ENCODE peak calls at places on chromosomes 4 and X, in nine cellular contexts. Z is BE2C, N is tibial nerve, K is GM06990, Q is left ventricle myocardium inferior, A is dorsolateral prefrontal cortex, I is neural progenitor cell, J is colonic mucosa, B is AG04450. E is an unnamed sample. For H3K27me3, the result is how much of the 10 kb centered on the place peaks cover.

GRCh38 chr4:100519205-100519604 is 1.4 kb upstream of the EMCN start:
- DNase-seq in I (no peak), K (no peak), B (no peak), Q (no peak), A (no peak), J (no peak), Z (no peak), N (no peak), E (no peak)

GRCh38 chr4:98448923-98449322 is 187.7 kb downstream of the RAP1GDS1 start:
- DNase-seq in B (no peak), Z (no peak), Q (no peak), I (no peak), A (no peak), N (no peak), K (peak), J (no peak), E (no peak)

GRCh38 chr4:145979160-145979559 is 40.5 kb upstream of the ZNF827 start:
- DNase-seq in I (no peak), Q (no peak), Z (no peak), B (no peak), K (no peak), N (no peak), A (no peak), J (no peak), E (no peak)

GRCh38 chrX:42714981-42715688 is 62.8 kb downstream of the PPP1R2C start:
- DNase-seq in N (no peak), B (no peak), Z (peak), I (peak), Q (peak), K (no peak), J (peak), A (peak), E (no peak)

GRCh38 chr4:26028793-26029511 is 114.9 kb downstream of the SMIM20 start:
- DNase-seq in K (peak), J (peak), Z (peak), I (peak), N (peak), A (peak), Q (peak), B (peak), E (peak)

GRCh38 chr4:145909331-145909730 is 29.3 kb downstream of the ZNF827 start:
- DNase-seq in K (no peak), N (no peak), J (peak), Q (peak), B (no peak), A (no peak), Z (peak), I (peak), E (peak)

GRCh38 chrX:11100281-11101035 is 10.7 kb upstream of the HCCS start:
- DNase-seq in Q (no peak), I (peak), N (no peak), Z (peak), B (peak), K (no peak), J (peak), A (no peak), E (peak)

GRCh38 chr4:335515-335914 is 2.1 kb upstream of the ZNF141 start:
- DNase-seq in Q (no peak), I (no peak), Z (no peak), A (no peak), B (no peak), J (no peak), K (no peak), N (no peak), E (peak)

GRCh38 chr4:153188966-153189801 is 15.1 kb upstream of the TRIM2 start:
- DNase-seq in N (no peak), A (no peak), B (no peak), J (no peak), Z (no peak), K (no peak), Q (no peak), I (no peak), E (no peak)

GRCh38 chr4:14888790-14889189 is 113.5 kb upstream of the CPEB2 start:
- DNase-seq in J (no peak), K (no peak), Z (no peak), I (no peak), A (no peak), Q (no peak), B (no peak), N (no peak), E (no peak)

GRCh38 chr4:136864580-136865185 is 667.6 kb downstream of the PCDH18 start:
- DNase-seq in B (peak), A (no peak), J (peak), K (no peak), Q (no peak), N (no peak), I (peak), Z (peak), E (peak)

GRCh38 chr4:24547979-24548378 is 36.4 kb downstream of the DHX15 start:
- DNase-seq in J (no peak), Z (no peak), N (no peak), B (no peak), K (no peak), Q (no peak), A (no peak), I (no peak), E (no peak)

GRCh38 chr4:108881190-108881589 is 118.3 kb upstream of the ETNPPL start:
- DNase-seq in K (no peak), B (peak), Z (no peak), N (no peak), Q (no peak), J (no peak), A (no peak), I (peak), E (no peak)

GRCh38 chr4:162952232-162952631 is 214.5 kb downstream of the NAF1 start:
- DNase-seq in K (no peak), J (no peak), B (no peak), N (no peak), A (no peak), Z (no peak), I (no peak), Q (no peak), E (no peak)

GRCh38 chr4:152680988-152681731 is 1.4 kb upstream of the TMEM154 start:
- DNase-seq in Q (no peak), Z (no peak), A (no peak), B (no peak), K (no peak), N (no peak), J (no peak), I (no peak), E (no peak)

GRCh38 chrX:109710181-109710580 is 22.9 kb downstream of the ACSL4 start:
- DNase-seq in A (no peak), K (no peak), J (no peak), Z (no peak), B (no peak), Q (no peak), N (no peak), I (no peak), E (no peak)

GRCh38 chrX:44651347-44651746 is 108.7 kb upstream of the FUNDC1 start:
- DNase-seq in K (no peak), Z (peak), N (no peak), Q (no peak), A (peak), I (peak), B (no peak), J (no peak), E (no peak)

GRCh38 chr4:7156273-7157139 is 35.8 kb upstream of the SORCS2 start:
- DNase-seq in K (no peak), Q (peak), I (peak), N (peak), J (peak), B (no peak), A (peak), Z (peak), E (peak)

GRCh38 chrX:42732506-42732905 is 45.5 kb downstream of the PPP1R2C start:
- DNase-seq in K (no peak), Q (peak), A (no peak), N (no peak), J (no peak), B (no peak), I (no peak), Z (no peak), E (no peak)

GRCh38 chr4:46389301-46389761 is 597 bp downstream of the GABRA2 start:
- DNase-seq in Q (no peak), I (peak), N (no peak), A (peak), Z (no peak), J (peak), B (no peak), K (no peak), E (no peak)

GRCh38 chr4:100430441-100430840 is 87.4 kb downstream of the EMCN start:
- DNase-seq in K (no peak), Q (no peak), Z (no peak), J (no peak), I (no peak), B (no peak), N (no peak), A (no peak), E (no peak)

GRCh38 chrX:150683536-150684146 is 9.6 kb upstream of the MTMR1 start:
- DNase-seq in A (no peak), K (no peak), N (no peak), Z (no peak), I (peak), B (no peak), Q (no peak), J (no peak), E (no peak)

GRCh38 chr4:103272174-103272573 is 74.0 kb upstream of the CENPE start:
- DNase-seq in J (no peak), Z (no peak), A (no peak), B (no peak), K (no peak), I (no peak), N (no peak), Q (no peak), E (no peak)

GRCh38 chrX:129875669-129876068 is 30.3 kb upstream of the UTP14A start:
- DNase-seq in K (no peak), J (no peak), B (peak), Z (no peak), Q (no peak), N (no peak), A (no peak), I (no peak), E (no peak)

GRCh38 chr4:25154594-25155265 is 5.5 kb downstream of the SEPSECS start:
- DNase-seq in K (no peak), Q (no peak), J (peak), B (no peak), A (no peak), N (no peak), Z (no peak), I (no peak), E (no peak)

GRCh38 chr4:40662962-40663604 is 33.4 kb upstream of the RBM47 start:
- DNase-seq in N (no peak), B (peak), J (no peak), Z (no peak), K (no peak), Q (no peak), I (no peak), A (no peak), E (no peak)

GRCh38 chr4:70700712-70701111 is 12.4 kb downstream of the UTP3 start:
- DNase-seq in Z (no peak), B (no peak), J (no peak), K (no peak), N (no peak), Q (no peak), I (no peak), A (no peak), E (no peak)

GRCh38 chr4:159946983-159947645 is 844.2 kb downstream of the RAPGEF2 start:
- DNase-seq in N (no peak), A (no peak), Q (no peak), K (no peak), J (no peak), I (peak), Z (no peak), B (no peak), E (no peak)

GRCh38 chr4:15920723-15921591 is 17.6 kb downstream of the FGFBP1 start:
- DNase-seq in J (peak), N (peak), Z (peak), A (peak), Q (no peak), B (peak), K (no peak), I (no peak), E (peak)

GRCh38 chr4:156098846-156099245 is 145.2 kb upstream of the CTSO start:
- DNase-seq in N (no peak), A (no peak), K (no peak), Z (no peak), Q (no peak), I (no peak), B (no peak), J (no peak), E (no peak)

GRCh38 chr4:164700471-164700870 is 53.5 kb upstream of the SMIM31 start:
- DNase-seq in K (peak), A (no peak), B (no peak), I (peak), J (peak), N (no peak), Z (peak), Q (no peak), E (no peak)

GRCh38 chrX:29518100-29518499 is 697.3 kb upstream of the MAGEB2 start:
- DNase-seq in I (no peak), Z (no peak), A (no peak), J (no peak), B (no peak), N (no peak), K (no peak), Q (no peak), E (no peak)

GRCh38 chr4:74466242-74466641 is 21.3 kb downstream of the AREG start:
- DNase-seq in I (no peak), K (no peak), Z (no peak), B (no peak), N (no peak), Q (no peak), J (no peak), A (no peak), E (no peak)

GRCh38 chr4:74460833-74461232 is 15.9 kb downstream of the AREG start:
- DNase-seq in J (no peak), B (no peak), A (no peak), K (no peak), N (no peak), Z (no peak), Q (no peak), I (no peak), E (no peak)

GRCh38 chr4:74463123-74463522 is 18.2 kb downstream of the AREG start:
- DNase-seq in Q (no peak), J (no peak), B (no peak), N (no peak), A (no peak), I (no peak), Z (no peak), K (no peak), E (no peak)

DNA sequence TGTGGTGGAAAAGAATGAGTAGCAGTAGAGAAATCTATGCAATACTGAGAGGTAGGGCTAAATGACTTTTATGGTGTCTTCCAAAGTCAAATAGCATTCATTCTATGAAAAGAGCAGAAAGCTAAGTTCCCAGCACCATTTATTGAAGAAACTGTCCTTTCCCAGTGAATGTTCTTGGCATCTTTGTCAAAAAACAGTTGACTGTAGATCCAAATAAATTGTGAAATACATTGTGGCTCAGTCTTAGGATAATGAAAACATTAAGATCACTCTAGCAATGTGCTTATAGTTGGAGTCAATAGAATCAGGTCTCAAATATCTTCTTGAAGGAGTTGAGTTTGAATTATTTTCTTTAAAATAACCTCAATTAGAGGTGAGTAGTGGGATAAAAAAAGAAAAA is 19.4 kb downstream of the AREG start:
- DNase-seq in I (no peak), B (no peak), J (no peak), N (no peak), Z (no peak), K (no peak), Q (no peak), A (no peak), E (no peak)
- TF ChIP-seq CTCF in I (no peak), B (no peak), J (no peak), N (no peak), Z (no peak), K (no peak), Q (no peak), A (no peak), E (no peak)

GRCh38 chrX:112120737-112121136 is 38.2 kb upstream of the TRPC5 start:
- DNase-seq in Q (no peak), I (no peak), B (no peak), Z (no peak), J (no peak), K (no peak), N (no peak), A (no peak), E (no peak)
- H3K27me3 ChIP-seq in Q (under half), I (under half), B (under half), Z (under half), J (under half), K (under half), N (under half), A (under half), E (under half)

GRCh38 chr4:140774510-140774909 is 18.3 kb upstream of the TBC1D9 start:
- DNase-seq in N (no peak), Q (no peak), A (no peak), Z (no peak), B (no peak), K (no peak), I (no peak), J (no peak), E (no peak)

GRCh38 chr4:140777894-140778293 is 21.7 kb upstream of the TBC1D9 start:
- DNase-seq in J (no peak), N (no peak), K (peak), A (no peak), I (no peak), Q (no peak), Z (no peak), B (no peak), E (no peak)

GRCh38 chr4:140776551-140776950 is 20.4 kb upstream of the TBC1D9 start:
- DNase-seq in A (no peak), K (no peak), I (no peak), J (no peak), Z (no peak), Q (no peak), N (no peak), B (no peak), E (no peak)

GRCh38 chr4:140774956-140775355 is 18.8 kb upstream of the TBC1D9 start:
- DNase-seq in B (no peak), Q (no peak), J (no peak), K (no peak), I (no peak), N (no peak), Z (no peak), A (no peak), E (no peak)

DNA sequence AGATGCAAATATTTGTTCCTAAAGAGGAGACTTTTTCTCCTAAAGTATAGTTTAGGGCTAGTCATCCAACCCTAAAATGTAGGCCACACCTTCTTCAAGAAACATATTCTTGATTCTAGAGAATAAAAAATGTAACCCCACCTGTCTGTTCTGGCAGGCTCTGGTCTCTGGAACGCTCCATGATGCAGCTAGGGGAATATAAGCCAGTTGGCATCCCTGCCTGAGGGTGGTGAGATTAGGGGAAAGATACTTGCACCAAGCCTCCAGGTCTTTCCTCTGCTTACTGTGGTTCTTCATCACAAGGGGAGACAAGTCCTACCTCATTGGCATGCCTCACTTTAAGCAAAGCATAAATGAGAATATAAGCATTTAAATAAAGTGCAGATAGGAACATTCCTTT is 21.2 kb upstream of the TBC1D9 start:
- DNase-seq in A (no peak), J (no peak), B (no peak), Z (no peak), K (no peak), Q (no peak), I (no peak), N (no peak), E (no peak)
- H3K4me3 ChIP-seq in A (no peak), J (no peak), B (no peak), Z (no peak), K (no peak), Q (no peak), I (no peak), N (no peak), E (no peak)

DNA sequence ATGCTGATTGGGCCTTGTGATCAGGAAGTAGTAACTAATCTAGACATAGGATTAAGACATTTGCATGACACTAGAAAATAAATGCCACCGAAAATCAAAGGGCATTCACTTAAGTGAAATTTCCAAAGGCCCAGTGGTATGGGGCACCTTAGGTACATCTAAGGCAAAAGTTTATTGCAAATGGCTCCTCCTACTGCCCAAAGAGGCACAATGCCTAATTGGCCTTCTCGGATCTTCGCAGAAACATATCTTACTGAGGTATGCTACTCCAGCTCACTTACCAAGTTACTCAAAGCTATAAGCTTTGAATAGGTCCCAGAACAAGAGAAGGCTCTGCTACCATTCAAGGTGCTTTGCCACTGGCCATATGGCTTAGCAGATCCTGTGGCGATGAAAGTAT is 174.8 kb upstream of the CXCL13 start:
- DNase-seq in I (peak), Z (no peak), B (no peak), Q (no peak), N (no peak), J (no peak), K (no peak), A (no peak), E (no peak)
- TF ChIP-seq CTCF in I (peak), Z (peak), B (no peak), Q (no peak), N (no peak), J (no peak), K (no peak), A (no peak), E (no peak)

DNA sequence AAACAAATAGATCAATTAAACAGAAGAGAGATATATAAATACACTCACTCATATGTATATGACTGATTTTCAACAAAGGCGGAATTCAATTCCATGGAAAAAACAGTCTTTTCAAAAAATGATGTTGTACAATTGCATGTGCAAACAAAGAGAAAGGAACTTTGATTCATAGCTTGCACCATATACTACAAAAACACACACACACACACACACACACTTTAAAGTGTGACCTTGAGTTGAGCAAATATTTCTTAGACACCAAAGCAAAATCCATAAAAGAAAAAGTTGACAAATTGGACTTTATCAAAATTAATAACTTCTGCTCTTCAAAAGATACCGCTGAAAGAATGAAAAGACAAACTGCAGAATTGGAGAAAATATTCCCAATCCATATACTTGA is 168.8 kb downstream of the EVC2 start:
- DNase-seq in N (no peak), Q (no peak), A (no peak), K (no peak), B (no peak), Z (no peak), J (no peak), I (no peak), E (no peak)
- H3K27me3 ChIP-seq in N (under half), Q (under half), A (under half), K (under half), B (under half), Z (under half), J (under half), I (under half), E (under half)

GRCh38 chr4:94406668-94407437 is 44.9 kb upstream of the PDLIM5 start:
- DNase-seq in A (peak), K (peak), N (peak), I (peak), J (peak), Z (peak), Q (peak), B (peak), E (peak)
- H3K4me3 ChIP-seq in A (peak), K (no peak), N (no peak), I (no peak), J (no peak), Z (no peak), Q (peak), B (no peak), E (no peak)

GRCh38 chrX:19877431-19877830 is 10.0 kb downstream of the SH3KBP1 start:
- DNase-seq in B (no peak), A (no peak), I (no peak), J (no peak), K (no peak), Z (no peak), N (no peak), Q (no peak), E (no peak)

GRCh38 chrX:19881559-19881958 is 5.8 kb downstream of the SH3KBP1 start:
- DNase-seq in N (no peak), B (no peak), I (no peak), Q (no peak), Z (no peak), J (no peak), A (no peak), K (no peak), E (no peak)

GRCh38 chrX:19876962-19877361 is 10.4 kb downstream of the SH3KBP1 start:
- DNase-seq in J (no peak), Q (no peak), A (no peak), K (no peak), N (no peak), B (no peak), Z (no peak), I (no peak), E (no peak)

GRCh38 chrX:19879742-19880378 is 7.5 kb downstream of the SH3KBP1 start:
- DNase-seq in I (no peak), Z (no peak), J (no peak), B (no peak), Q (no peak), A (no peak), K (no peak), N (no peak), E (no peak)

GRCh38 chrX:19879181-19879580 is 8.2 kb downstream of the SH3KBP1 start:
- DNase-seq in N (no peak), J (no peak), Z (no peak), Q (no peak), A (no peak), B (no peak), I (no peak), K (no peak), E (no peak)
- TF ChIP-seq CTCF in N (no peak), J (no peak), Z (no peak), Q (no peak), A (no peak), B (no peak), I (no peak), K (peak), E (no peak)

E was measured in uterus.